ENCODE peak calls at places on chromosomes 2 and 18, in ten cellular contexts. F, C, S, Y, U, Q, G, P, W and M are unnamed samples.

GRCh38 chr2:79511320-79511951 is 1.4 kb upstream of the CTNNA2 start:
- DNase-seq in Y (peak), W (no peak), F (no peak), S (no peak), G (no peak), U (no peak), C (peak), Q (peak), P (peak), M (peak)

GRCh38 chr2:9165625-9166024 is 41.0 kb upstream of the ASAP2 start:
- DNase-seq in Q (peak), U (no peak), Y (peak), G (no peak), F (no peak), C (peak), P (no peak), S (no peak), W (no peak), M (no peak)

GRCh38 chr2:37659723-37660122 is 11.7 kb downstream of the CDC42EP3 start:
- DNase-seq in P (no peak), F (no peak), W (no peak), C (no peak), U (no peak), Y (no peak), Q (no peak), G (no peak), S (no peak), M (no peak)

GRCh38 chr18:27143580-27144287 is 41.4 kb downstream of the CHST9 start:
- DNase-seq in S (no peak), U (peak), C (no peak), W (no peak), P (no peak), Q (no peak), G (no peak), Y (no peak), F (no peak), M (no peak)

GRCh38 chr2:208363485-208363884 is 43.1 kb upstream of the PTH2R start:
- DNase-seq in C (peak), Y (peak), W (no peak), G (no peak), S (no peak), F (no peak), Q (peak), P (no peak), U (no peak), M (peak)

GRCh38 chr18:60027397-60027796 is 127.6 kb downstream of the PMAIP1 start:
- DNase-seq in W (no peak), U (peak), Y (no peak), Q (no peak), G (no peak), S (no peak), F (no peak), C (peak), P (no peak), M (no peak)

GRCh38 chr2:177767768-177768167 is 304.8 kb downstream of the PDE11A start:
- DNase-seq in W (no peak), Y (no peak), Q (no peak), P (no peak), G (no peak), F (no peak), S (no peak), U (no peak), C (no peak), M (no peak)

GRCh38 chr2:133773862-133774674 is 205.8 kb upstream of the NCKAP5 start:
- DNase-seq in U (no peak), F (no peak), Q (no peak), W (no peak), C (no peak), G (no peak), P (no peak), Y (no peak), S (no peak), M (no peak)

GRCh38 chr2:136127356-136127755 is 9.4 kb upstream of the CXCR4 start:
- DNase-seq in P (no peak), F (no peak), Y (no peak), G (no peak), S (no peak), C (no peak), W (no peak), U (no peak), Q (no peak), M (no peak)

GRCh38 chr2:177625744-177626655 is 233.4 kb downstream of the AGPS start:
- DNase-seq in F (no peak), P (peak), C (no peak), W (no peak), S (no peak), Y (peak), Q (no peak), G (no peak), U (no peak), M (no peak)

GRCh38 chr2:96788393-96789244 is 27.4 kb upstream of the CNNM3 start:
- DNase-seq in U (peak), P (peak), Y (no peak), F (peak), W (no peak), G (no peak), S (no peak), C (no peak), Q (no peak), M (peak)